ENCODE peak calls at places on chromosomes 12 and 14, in nine cellular contexts. V is NCI-H748 treated with DMSO at 0.1 percent for 48 hours; C is nucleus accumbens; G is GM13976; B is stimulated activated CD4-positive, alpha-beta T cell treated with anti-CD3 and anti-CD28 coated beads, Interleukin-12 subunit alpha, Interleukin-12 subunit beta, amount 100 ng/mL, for 48 hours; X is T47D; A is iris pigment epithelial cell; U is stimulated activated naive CD4-positive, alpha-beta T cell; O is left kidney. P is an unnamed sample.

GRCh38 chr12:48826209-48826855 is 8.0 kb downstream of the CACNB3 start:
- DNase-seq in V (no peak), C (no peak), G (no peak), B (no peak), X (peak), A (no peak), U (no peak), O (no peak), P (no peak)

GRCh38 chr14:90505531-90505930 is 108.7 kb downstream of the CALM1 start:
- DNase-seq in V (no peak), C (no peak), G (no peak), B (no peak), X (no peak), A (no peak), U (no peak), O (no peak), P (no peak)

GRCh38 chr12:86264451-86265328 is 8.5 kb upstream of the MGAT4C start:
- DNase-seq in V (peak), C (no peak), G (no peak), B (no peak), X (peak), A (no peak), U (no peak), O (peak), P (no peak)

GRCh38 chr14:74083161-74083560 is 1.1 kb downstream of the ALDH6A1 start:
- DNase-seq in V (no peak), C (no peak), G (no peak), B (no peak), X (no peak), A (peak), U (no peak), O (peak), P (no peak)

GRCh38 chr14:79544671-79545070 is 666.6 kb downstream of the DIO2 start:
- DNase-seq in V (no peak), C (no peak), G (no peak), B (no peak), X (no peak), A (peak), U (no peak), O (no peak), P (no peak)

GRCh38 chr14:74242055-74243042 is 3.1 kb downstream of the VSX2 start:
- DNase-seq in V (no peak), C (no peak), G (no peak), B (no peak), X (no peak), A (no peak), U (no peak), O (peak), P (no peak)

GRCh38 chr14:21107360-21107781 is 6.5 kb downstream of the TMEM253 start:
- DNase-seq in V (no peak), C (no peak), G (no peak), B (no peak), X (no peak), A (peak), U (no peak), O (no peak), P (no peak)

GRCh38 chr12:6236641-6236940 is 36.4 kb downstream of the CD9 start:
- DNase-seq in V (no peak), C (no peak), G (no peak), B (no peak), X (no peak), A (no peak), U (no peak), O (no peak), P (no peak)

GRCh38 chr14:41055589-41055988 is 551.1 kb upstream of the LRFN5 start:
- DNase-seq in V (no peak), C (no peak), G (no peak), B (no peak), X (no peak), A (no peak), U (no peak), O (no peak), P (no peak)

GRCh38 chr14:29240046-29240445 is 473.5 kb downstream of the FOXG1 start:
- DNase-seq in V (no peak), C (no peak), G (no peak), B (no peak), X (no peak), A (peak), U (no peak), O (no peak), P (no peak)

GRCh38 chr14:35814371-35815005 is 5.4 kb upstream of the RALGAPA1 start:
- DNase-seq in V (peak), C (no peak), G (peak), B (peak), X (peak), A (peak), U (peak), O (peak), P (peak)

GRCh38 chr14:95453713-95453980 is 62.8 kb downstream of the SYNE3 start:
- DNase-seq in V (no peak), C (no peak), G (no peak), B (no peak), X (no peak), A (no peak), U (no peak), O (no peak), P (no peak)

GRCh38 chr12:50706606-50707005 is 57.3 kb upstream of the ATF1 start:
- DNase-seq in V (no peak), C (no peak), G (no peak), B (no peak), X (no peak), A (no peak), U (no peak), O (no peak), P (no peak)

GRCh38 chr12:129570796-129571400 is 332.9 kb downstream of the TMEM132D start:
- DNase-seq in V (no peak), C (no peak), G (no peak), B (no peak), X (no peak), A (peak), U (no peak), O (no peak), P (no peak)

GRCh38 chr12:55679691-55680090 is 28.0 kb downstream of the ITGA7 start:
- DNase-seq in V (no peak), C (no peak), G (no peak), B (no peak), X (no peak), A (no peak), U (no peak), O (no peak), P (no peak)

GRCh38 chr12:52772188-52772587 is 5.0 kb downstream of the KRT76 start:
- DNase-seq in V (no peak), C (no peak), G (no peak), B (no peak), X (no peak), A (no peak), U (no peak), O (no peak), P (no peak)

GRCh38 chr12:13090054-13090453 is 13.4 kb downstream of the GSG1 start:
- DNase-seq in V (no peak), C (no peak), G (peak), B (no peak), X (no peak), A (no peak), U (no peak), O (no peak), P (no peak)

GRCh38 chr14:30295980-30296379 is 263.0 kb upstream of the G2E3 start:
- DNase-seq in V (peak), C (no peak), G (no peak), B (no peak), X (peak), A (no peak), U (no peak), O (no peak), P (no peak)

GRCh38 chr14:35365130-35366047 is 39.2 kb downstream of the NFKBIA start:
- DNase-seq in V (no peak), C (peak), G (peak), B (peak), X (no peak), A (peak), U (no peak), O (no peak), P (peak)

GRCh38 chr14:98137626-98138025 is 1134.4 kb downstream of the BCL11B start:
- DNase-seq in V (peak), C (no peak), G (no peak), B (no peak), X (no peak), A (no peak), U (peak), O (peak), P (no peak)

GRCh38 chr12:32983968-32984367 is 87.4 kb upstream of the PKP2 start:
- DNase-seq in V (peak), C (no peak), G (no peak), B (no peak), X (peak), A (no peak), U (no peak), O (no peak), P (no peak)

GRCh38 chr14:102510616-102511520 is 1.3 kb upstream of the ANKRD9 start:
- DNase-seq in V (no peak), C (no peak), G (peak), B (no peak), X (peak), A (no peak), U (peak), O (peak), P (no peak)

GRCh38 chr12:22415342-22416309 is 81.1 kb upstream of the ST8SIA1 start:
- DNase-seq in V (no peak), C (no peak), G (no peak), B (no peak), X (peak), A (peak), U (no peak), O (no peak), P (no peak)